ENCODE peak calls at places on chromosomes 4 and X, in five cellular contexts. One of them, this sample, is unnamed.

GRCh38 chr4:77156912-77157858 is at the start of gene CCNG2:
- DNase-seq in A549: peak
- DNase-seq in SK-N-SH: peak
- DNase-seq in sigmoid colon: peak
- DNase-seq in ovary: peak
- DNase-seq in this sample: peak

GRCh38 chr4:173211838-173212237 is 43.2 kb downstream of the GALNT7 start:
- DNase-seq in ovary: no peak
- DNase-seq in SK-N-SH: no peak
- DNase-seq in A549: peak
- DNase-seq in sigmoid colon: no peak
- DNase-seq in this sample: no peak

GRCh38 chr4:101042847-101043246 is 304.5 kb downstream of the PPP3CA start:
- DNase-seq in A549: no peak
- DNase-seq in ovary: no peak
- DNase-seq in sigmoid colon: no peak
- DNase-seq in SK-N-SH: no peak
- DNase-seq in this sample: no peak

GRCh38 chrX:110210417-110211139 is 107.3 kb downstream of the AMMECR1 start:
- DNase-seq in A549: peak
- DNase-seq in SK-N-SH: no peak
- DNase-seq in sigmoid colon: no peak
- DNase-seq in ovary: no peak
- DNase-seq in this sample: no peak

GRCh38 chr4:67556426-67556825 is 2.1 kb upstream of the STAP1 start:
- DNase-seq in ovary: no peak
- DNase-seq in A549: no peak
- DNase-seq in sigmoid colon: no peak
- DNase-seq in SK-N-SH: no peak
- DNase-seq in this sample: no peak

GRCh38 chrX:49278081-49278480 is 8.5 kb downstream of the PPP1R3F start:
- DNase-seq in sigmoid colon: peak
- DNase-seq in ovary: no peak
- DNase-seq in SK-N-SH: no peak
- DNase-seq in A549: no peak
- DNase-seq in this sample: no peak

GRCh38 chr4:54930226-54930625 is 195.2 kb downstream of the KDR start:
- DNase-seq in ovary: no peak
- DNase-seq in SK-N-SH: no peak
- DNase-seq in sigmoid colon: no peak
- DNase-seq in A549: no peak
- DNase-seq in this sample: no peak

GRCh38 chrX:37000140-37000539 is 8.0 kb upstream of the FAM47C start:
- DNase-seq in A549: no peak
- DNase-seq in SK-N-SH: no peak
- DNase-seq in ovary: no peak
- DNase-seq in sigmoid colon: no peak
- DNase-seq in this sample: no peak

GRCh38 chr4:39975488-39976089 is 2.1 kb downstream of the PDS5A start:
- DNase-seq in ovary: no peak
- DNase-seq in A549: no peak
- DNase-seq in SK-N-SH: no peak
- DNase-seq in sigmoid colon: no peak
- DNase-seq in this sample: no peak

GRCh38 chr4:41257901-41258300 is 1.2 kb downstream of the UCHL1 start:
- DNase-seq in ovary: no peak
- DNase-seq in A549: no peak
- DNase-seq in SK-N-SH: peak
- DNase-seq in sigmoid colon: no peak
- DNase-seq in this sample: no peak

GRCh38 chrX:108699368-108699767 is 37.0 kb downstream of the IRS4 start:
- DNase-seq in SK-N-SH: peak
- DNase-seq in A549: peak
- DNase-seq in ovary: no peak
- DNase-seq in sigmoid colon: no peak
- DNase-seq in this sample: no peak

GRCh38 chr4:159069922-159070321 is 33.0 kb upstream of the RAPGEF2 start:
- DNase-seq in ovary: no peak
- DNase-seq in SK-N-SH: no peak
- DNase-seq in sigmoid colon: no peak
- DNase-seq in A549: no peak
- DNase-seq in this sample: no peak

GRCh38 chrX:57453901-57454300 is 137.9 kb upstream of the ZXDB start:
- DNase-seq in ovary: no peak
- DNase-seq in sigmoid colon: no peak
- DNase-seq in SK-N-SH: peak
- DNase-seq in A549: peak
- DNase-seq in this sample: no peak

GRCh38 chr4:73730854-73731253 is 9.5 kb upstream of the CXCL8 start:
- DNase-seq in SK-N-SH: no peak
- DNase-seq in ovary: no peak
- DNase-seq in A549: no peak
- DNase-seq in sigmoid colon: no peak
- DNase-seq in this sample: no peak

GRCh38 chr4:73732759-73733431 is 7.5 kb upstream of the CXCL8 start:
- DNase-seq in SK-N-SH: no peak
- DNase-seq in ovary: no peak
- DNase-seq in sigmoid colon: no peak
- DNase-seq in A549: no peak
- DNase-seq in this sample: no peak

GRCh38 chr4:73731968-73732610 is 8.3 kb upstream of the CXCL8 start:
- DNase-seq in A549: no peak
- DNase-seq in sigmoid colon: no peak
- DNase-seq in ovary: no peak
- DNase-seq in SK-N-SH: no peak
- DNase-seq in this sample: no peak

GRCh38 chr4:73734405-73735070 is 5.8 kb upstream of the CXCL8 start:
- DNase-seq in SK-N-SH: no peak
- DNase-seq in A549: no peak
- DNase-seq in ovary: no peak
- DNase-seq in sigmoid colon: no peak
- DNase-seq in this sample: no peak

GRCh38 chr4:73735231-73735630 is 5.1 kb upstream of the CXCL8 start:
- DNase-seq in sigmoid colon: no peak
- DNase-seq in A549: no peak
- DNase-seq in ovary: no peak
- DNase-seq in SK-N-SH: no peak
- DNase-seq in this sample: no peak
- TF ChIP-seq EP300 in sigmoid colon: no peak
- TF ChIP-seq EP300 in A549: no peak
- TF ChIP-seq EP300 in ovary: no peak
- TF ChIP-seq EP300 in SK-N-SH: no peak
- TF ChIP-seq EP300 in this sample: no peak

GRCh38 chrX:40060356-40060845 is 37.4 kb downstream of the BCOR start:
- DNase-seq in A549: no peak
- DNase-seq in sigmoid colon: no peak
- DNase-seq in ovary: no peak
- DNase-seq in SK-N-SH: no peak
- DNase-seq in this sample: no peak
- TF ChIP-seq CTCF in A549: no peak
- TF ChIP-seq CTCF in sigmoid colon: no peak
- TF ChIP-seq CTCF in ovary: no peak
- TF ChIP-seq CTCF in SK-N-SH: no peak
- TF ChIP-seq CTCF in this sample: no peak

GRCh38 chr4:7629855-7630254 is 195.1 kb upstream of the PSAPL1 start:
- DNase-seq in A549: no peak
- DNase-seq in sigmoid colon: no peak
- DNase-seq in ovary: no peak
- DNase-seq in SK-N-SH: no peak
- DNase-seq in this sample: no peak
- TF ChIP-seq EP300 in A549: no peak
- TF ChIP-seq EP300 in sigmoid colon: no peak
- TF ChIP-seq EP300 in ovary: no peak
- TF ChIP-seq EP300 in SK-N-SH: no peak
- TF ChIP-seq EP300 in this sample: no peak

GRCh38 chrX:6095469-6095868 is 133.2 kb downstream of the NLGN4X start:
- DNase-seq in SK-N-SH: peak
- DNase-seq in sigmoid colon: no peak
- DNase-seq in A549: peak
- DNase-seq in ovary: no peak
- DNase-seq in this sample: no peak
- TF ChIP-seq CTCF in SK-N-SH: no peak
- TF ChIP-seq CTCF in sigmoid colon: no peak
- TF ChIP-seq CTCF in A549: no peak
- TF ChIP-seq CTCF in ovary: no peak
- TF ChIP-seq CTCF in this sample: no peak

DNA sequence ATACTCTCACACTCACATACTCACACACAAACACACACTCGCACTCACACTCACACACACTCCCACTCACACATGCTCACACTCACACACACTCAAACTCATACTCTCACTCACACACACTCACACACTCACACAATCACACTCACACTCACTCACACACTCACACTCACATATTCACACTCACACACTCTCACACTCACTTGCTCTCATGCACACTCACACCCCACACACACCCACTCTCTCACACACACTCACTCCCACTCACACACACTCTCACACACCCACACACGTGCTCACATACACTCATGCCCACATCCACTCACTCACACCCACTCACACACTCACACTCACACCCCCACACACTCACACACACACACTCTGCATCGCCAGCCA is 4.9 kb upstream of the ATP2B3 start:
- DNase-seq in A549: no peak
- DNase-seq in sigmoid colon: no peak
- DNase-seq in SK-N-SH: no peak
- DNase-seq in ovary: no peak
- DNase-seq in this sample: no peak
- TF ChIP-seq EP300 in A549: no peak
- TF ChIP-seq EP300 in sigmoid colon: no peak
- TF ChIP-seq EP300 in SK-N-SH: no peak
- TF ChIP-seq EP300 in ovary: no peak
- TF ChIP-seq EP300 in this sample: no peak

GRCh38 chr4:37132351-37132989 is 112.1 kb upstream of the NWD2 start:
- DNase-seq in sigmoid colon: no peak
- DNase-seq in SK-N-SH: peak
- DNase-seq in ovary: no peak
- DNase-seq in A549: no peak
- DNase-seq in this sample: no peak
- TF ChIP-seq CTCF in sigmoid colon: no peak
- TF ChIP-seq CTCF in SK-N-SH: peak
- TF ChIP-seq CTCF in ovary: no peak
- TF ChIP-seq CTCF in A549: no peak
- TF ChIP-seq CTCF in this sample: peak

GRCh38 chrX:68121371-68121770 is 311.9 kb downstream of the OPHN1 start:
- DNase-seq in ovary: no peak
- DNase-seq in sigmoid colon: no peak
- DNase-seq in A549: no peak
- DNase-seq in SK-N-SH: no peak
- DNase-seq in this sample: no peak
- TF ChIP-seq EP300 in ovary: no peak
- TF ChIP-seq EP300 in sigmoid colon: no peak
- TF ChIP-seq EP300 in A549: no peak
- TF ChIP-seq EP300 in SK-N-SH: no peak
- TF ChIP-seq EP300 in this sample: no peak

DNA sequence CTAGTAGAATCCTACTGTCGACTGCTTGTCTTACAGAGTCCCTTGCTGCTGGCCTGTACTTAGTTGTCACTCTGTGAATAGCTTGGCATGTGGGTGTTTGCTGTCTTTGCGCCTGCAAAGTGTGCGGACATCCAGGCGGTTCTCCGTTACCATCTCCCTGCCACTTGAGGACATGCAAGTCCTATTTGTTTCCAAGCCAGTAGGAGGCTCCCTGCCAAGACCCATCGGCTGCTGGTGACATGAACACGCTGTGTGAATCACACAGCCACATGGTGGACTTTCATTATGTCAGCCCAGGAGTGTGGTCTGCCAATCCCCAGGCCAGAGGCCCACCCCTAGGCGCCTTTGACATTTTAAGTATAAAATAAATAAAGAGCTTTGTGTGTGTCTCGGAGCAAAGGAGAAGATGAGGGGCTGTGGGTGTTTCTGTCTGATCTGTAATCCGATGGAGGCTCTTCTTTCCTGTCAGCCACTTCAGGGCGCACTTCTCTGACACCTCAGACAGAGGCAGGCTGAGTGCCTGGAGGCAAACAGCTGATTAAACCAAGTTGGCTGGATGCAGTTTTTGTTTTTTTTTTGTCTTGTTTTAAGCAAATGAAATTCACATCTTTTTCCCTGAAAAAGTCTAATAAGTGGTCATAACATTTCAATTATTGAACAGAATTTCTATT is 51.5 kb downstream of the ALPK1 start:
- DNase-seq in ovary: no peak
- DNase-seq in SK-N-SH: peak
- DNase-seq in sigmoid colon: no peak
- DNase-seq in A549: peak
- DNase-seq in this sample: no peak
- TF ChIP-seq CTCF in ovary: no peak
- TF ChIP-seq CTCF in SK-N-SH: no peak
- TF ChIP-seq CTCF in sigmoid colon: no peak
- TF ChIP-seq CTCF in A549: no peak
- TF ChIP-seq CTCF in this sample: no peak

DNA sequence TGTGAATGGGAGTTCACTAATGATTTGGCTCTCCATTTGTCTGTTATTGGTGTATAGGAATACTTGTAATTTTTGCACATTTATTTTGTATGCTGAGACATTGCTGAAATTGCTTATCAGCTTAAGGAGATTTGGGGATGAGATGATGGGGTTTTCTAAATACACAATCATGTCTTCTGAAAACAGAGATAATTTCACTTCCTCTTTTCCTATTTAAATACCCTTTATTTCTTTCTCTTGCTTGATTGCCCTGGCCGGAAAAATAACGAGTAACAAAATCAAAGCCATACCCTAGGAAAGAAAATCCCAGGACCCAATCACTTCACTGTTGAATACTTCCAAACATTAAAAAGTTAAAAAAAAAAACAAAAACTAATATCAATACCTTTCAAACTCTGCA is 67.7 kb upstream of the UGT2B4 start:
- DNase-seq in A549: no peak
- DNase-seq in sigmoid colon: no peak
- DNase-seq in SK-N-SH: no peak
- DNase-seq in ovary: no peak
- DNase-seq in this sample: no peak
- TF ChIP-seq EP300 in A549: no peak
- TF ChIP-seq EP300 in sigmoid colon: no peak
- TF ChIP-seq EP300 in SK-N-SH: no peak
- TF ChIP-seq EP300 in ovary: no peak
- TF ChIP-seq EP300 in this sample: no peak